ENCODE peak calls at places on chromosomes 5 and 9, in five cellular contexts. B, Q, S, Y and H are unnamed samples.

GRCh38 chr9:130382636-130383349 is 62.0 kb upstream of the ASS1 start:
- DNase-seq in B (no peak), Q (no peak), S (no peak), Y (no peak), H (no peak)

GRCh38 chr5:132013711-132014110 is 2.3 kb upstream of the ACSL6 start:
- DNase-seq in B (no peak), Q (no peak), S (no peak), Y (no peak), H (no peak)

GRCh38 chr5:58184910-58185309 is 275.0 kb downstream of the PLK2 start:
- DNase-seq in B (no peak), Q (no peak), S (no peak), Y (no peak), H (no peak)

GRCh38 chr5:111795142-111795541 is 38.1 kb upstream of the NREP start:
- DNase-seq in B (no peak), Q (no peak), S (no peak), Y (no peak), H (no peak)

GRCh38 chr5:1542755-1543154 is 19.0 kb upstream of the LPCAT1 start:
- DNase-seq in B (peak; percentile 58), Q (no peak), S (no peak), Y (no peak), H (no peak)

GRCh38 chr5:111113678-111114077 is 21.5 kb downstream of the WDR36 start:
- DNase-seq in B (no peak), Q (no peak), S (no peak), Y (no peak), H (no peak)

GRCh38 chr9:2824564-2824963 is 19.3 kb downstream of the PUM3 start:
- DNase-seq in B (no peak), Q (no peak), S (no peak), Y (no peak), H (no peak)

GRCh38 chr5:157100140-157100679 is 8.6 kb downstream of the HAVCR2 start:
- DNase-seq in B (no peak), Q (no peak), S (no peak), Y (no peak), H (no peak)

GRCh38 chr9:70257991-70258691 is 637 bp upstream of the SMC5 start:
- DNase-seq in B (no peak), Q (no peak), S (peak; percentile 58), Y (no peak), H (peak; percentile 53)

GRCh38 chr9:105455836-105456475 is 8.1 kb downstream of the FSD1L start:
- DNase-seq in B (no peak), Q (no peak), S (no peak), Y (no peak), H (no peak)

GRCh38 chr9:16726718-16727451 is 143.6 kb downstream of the BNC2 start:
- DNase-seq in B (peak; percentile 84), Q (no peak), S (peak; percentile 45), Y (no peak), H (no peak)

GRCh38 chr5:39076757-39077475 is 2.7 kb upstream of the RICTOR start:
- DNase-seq in B (peak; percentile 61), Q (no peak), S (peak; percentile 61), Y (no peak), H (no peak)

GRCh38 chr9:121748727-121749546 is 97.5 kb downstream of the DAB2IP start:
- DNase-seq in B (no peak), Q (no peak), S (no peak), Y (no peak), H (no peak)

GRCh38 chr5:143322931-143323330 is 80.6 kb downstream of the NR3C1 start:
- DNase-seq in B (no peak), Q (no peak), S (no peak), Y (no peak), H (no peak)

GRCh38 chr9:136136526-136136925 is 17.9 kb upstream of the TMEM250 start:
- DNase-seq in B (no peak), Q (no peak), S (no peak), Y (no peak), H (no peak)

GRCh38 chr5:79505138-79505537 is 8.8 kb downstream of the HOMER1 start:
- DNase-seq in B (no peak), Q (no peak), S (no peak), Y (no peak), H (no peak)

GRCh38 chr5:95808686-95809413 is 13.7 kb downstream of the GLRX start:
- DNase-seq in B (no peak), Q (no peak), S (peak; percentile 61), Y (peak; percentile 89), H (peak; percentile 69)

GRCh38 chr9:4082948-4083347 is 216.9 kb downstream of the GLIS3 start:
- DNase-seq in B (no peak), Q (no peak), S (no peak), Y (no peak), H (no peak)

GRCh38 chr5:547086-547924 is 23.1 kb upstream of the SLC9A3 start:
- DNase-seq in B (no peak), Q (no peak), S (no peak), Y (no peak), H (no peak)

GRCh38 chr9:72415163-72415562 is 50.2 kb upstream of the ZFAND5 start:
- DNase-seq in B (no peak), Q (no peak), S (no peak), Y (no peak), H (no peak)

GRCh38 chr9:109886617-109887016 is 106.6 kb downstream of the PALM2AKAP2 start:
- DNase-seq in B (no peak), Q (no peak), S (no peak), Y (no peak), H (no peak)

GRCh38 chr5:176743136-176743827 is 67.1 kb upstream of the UNC5A start:
- DNase-seq in B (no peak), Q (no peak), S (no peak), Y (no peak), H (no peak)

GRCh38 chr9:26326473-26327044 is 566.0 kb downstream of the CAAP1 start:
- DNase-seq in B (peak; percentile 83), Q (peak; percentile 4), S (peak; percentile 57), Y (no peak), H (no peak)

GRCh38 chr5:83277154-83277553 is 194.4 kb upstream of the VCAN start:
- DNase-seq in B (no peak), Q (no peak), S (no peak), Y (no peak), H (no peak)

GRCh38 chr5:66467564-66467963 is 128.6 kb upstream of the MAST4 start:
- DNase-seq in B (no peak), Q (no peak), S (no peak), Y (no peak), H (no peak)

GRCh38 chr5:144436007-144436406 is 265.3 kb downstream of the KCTD16 start:
- DNase-seq in B (no peak), Q (no peak), S (no peak), Y (no peak), H (no peak)

GRCh38 chr9:134320916-134321570 is 5.2 kb upstream of the RXRA start:
- DNase-seq in B (no peak), Q (no peak), S (no peak), Y (no peak), H (no peak)

GRCh38 chr9:132074736-132075135 is 4.9 kb downstream of the MED27 start:
- DNase-seq in B (peak; percentile 14), Q (no peak), S (no peak), Y (no peak), H (no peak)

GRCh38 chr5:16899171-16899570 is 36.9 kb downstream of the MYO10 start:
- DNase-seq in B (no peak), Q (no peak), S (no peak), Y (no peak), H (no peak)

GRCh38 chr5:76983468-76983867 is 30.6 kb downstream of the CRHBP start:
- DNase-seq in B (no peak), Q (no peak), S (peak; percentile 86), Y (no peak), H (no peak)